ENCODE peak calls at places on chromosomes 6 and 20, in seven cellular contexts. One of them, this sample, is unnamed.

GRCh38 chr20:31682927-31683326 is 39.7 kb downstream of the BCL2L1 start:
- DNase-seq in foreskin melanocyte: no peak
- DNase-seq in mesendoderm: no peak
- DNase-seq in RKO: no peak
- DNase-seq in A172: no peak
- DNase-seq in GM12891: no peak
- DNase-seq in nucleus accumbens: no peak
- DNase-seq in this sample: no peak

GRCh38 chr20:57672164-57672563 is 37.7 kb downstream of the PMEPA1 start:
- DNase-seq in foreskin melanocyte: no peak
- DNase-seq in mesendoderm: no peak
- DNase-seq in RKO: no peak
- DNase-seq in A172: no peak
- DNase-seq in GM12891: no peak
- DNase-seq in nucleus accumbens: peak; percentile 43
- DNase-seq in this sample: no peak

GRCh38 chr6:29651413-29652197 is 5.3 kb upstream of the MOG start:
- DNase-seq in foreskin melanocyte: peak; percentile 41
- DNase-seq in mesendoderm: peak; percentile 46
- DNase-seq in RKO: peak; percentile 77
- DNase-seq in A172: no peak
- DNase-seq in GM12891: no peak
- DNase-seq in nucleus accumbens: no peak
- DNase-seq in this sample: no peak

GRCh38 chr6:121236984-121237383 is 97.3 kb downstream of the TBC1D32 start:
- DNase-seq in foreskin melanocyte: no peak
- DNase-seq in mesendoderm: no peak
- DNase-seq in RKO: no peak
- DNase-seq in A172: no peak
- DNase-seq in GM12891: no peak
- DNase-seq in nucleus accumbens: no peak
- DNase-seq in this sample: no peak

GRCh38 chr20:50240092-50240491 is 49.5 kb downstream of the CEBPB start:
- DNase-seq in foreskin melanocyte: no peak
- DNase-seq in mesendoderm: no peak
- DNase-seq in RKO: no peak
- DNase-seq in A172: no peak
- DNase-seq in GM12891: no peak
- DNase-seq in nucleus accumbens: no peak
- DNase-seq in this sample: no peak

GRCh38 chr6:8494730-8495129 is 59.4 kb upstream of the SLC35B3 start:
- DNase-seq in foreskin melanocyte: no peak
- DNase-seq in mesendoderm: no peak
- DNase-seq in RKO: no peak
- DNase-seq in A172: no peak
- DNase-seq in GM12891: no peak
- DNase-seq in nucleus accumbens: no peak
- DNase-seq in this sample: no peak

GRCh38 chr6:128174724-128175123 is 273.9 kb upstream of the THEMIS start:
- DNase-seq in foreskin melanocyte: no peak
- DNase-seq in mesendoderm: no peak
- DNase-seq in RKO: no peak
- DNase-seq in A172: no peak
- DNase-seq in GM12891: no peak
- DNase-seq in nucleus accumbens: no peak
- DNase-seq in this sample: no peak

GRCh38 chr20:49691818-49692568 is 21.7 kb downstream of the B4GALT5 start:
- DNase-seq in foreskin melanocyte: no peak
- DNase-seq in mesendoderm: no peak
- DNase-seq in RKO: no peak
- DNase-seq in A172: no peak
- DNase-seq in GM12891: no peak
- DNase-seq in nucleus accumbens: no peak
- DNase-seq in this sample: no peak

GRCh38 chr6:81612136-81612535 is 140.3 kb downstream of the TENT5A start:
- DNase-seq in foreskin melanocyte: no peak
- DNase-seq in mesendoderm: no peak
- DNase-seq in RKO: no peak
- DNase-seq in A172: no peak
- DNase-seq in GM12891: no peak
- DNase-seq in nucleus accumbens: no peak
- DNase-seq in this sample: no peak

GRCh38 chr6:112116215-112116614 is 28.8 kb downstream of the FAM229B start:
- DNase-seq in foreskin melanocyte: no peak
- DNase-seq in mesendoderm: peak; percentile 24
- DNase-seq in RKO: peak; percentile 5
- DNase-seq in A172: no peak
- DNase-seq in GM12891: no peak
- DNase-seq in nucleus accumbens: no peak
- DNase-seq in this sample: no peak

GRCh38 chr6:7566617-7567173 is 23.3 kb upstream of the SNRNP48 start:
- DNase-seq in foreskin melanocyte: no peak
- DNase-seq in mesendoderm: peak; percentile 21
- DNase-seq in RKO: no peak
- DNase-seq in A172: no peak
- DNase-seq in GM12891: no peak
- DNase-seq in nucleus accumbens: no peak
- DNase-seq in this sample: no peak

GRCh38 chr20:51195990-51196389 is 173.1 kb upstream of the KCNG1 start:
- DNase-seq in foreskin melanocyte: no peak
- DNase-seq in mesendoderm: no peak
- DNase-seq in RKO: no peak
- DNase-seq in A172: no peak
- DNase-seq in GM12891: no peak
- DNase-seq in nucleus accumbens: no peak
- DNase-seq in this sample: no peak

GRCh38 chr20:62427172-62428007 is at the start of gene RBBP8NL:
- DNase-seq in foreskin melanocyte: no peak
- DNase-seq in mesendoderm: peak; percentile 94
- DNase-seq in RKO: no peak
- DNase-seq in A172: no peak
- DNase-seq in GM12891: no peak
- DNase-seq in nucleus accumbens: no peak
- DNase-seq in this sample: no peak

GRCh38 chr6:373031-373430 is 18.5 kb upstream of the IRF4 start:
- DNase-seq in foreskin melanocyte: no peak
- DNase-seq in mesendoderm: no peak
- DNase-seq in RKO: no peak
- DNase-seq in A172: no peak
- DNase-seq in GM12891: no peak
- DNase-seq in nucleus accumbens: no peak
- DNase-seq in this sample: no peak